ENCODE peak calls at places on chromosomes 6 and 20, in four cellular contexts. One of them, this sample, is unnamed.

GRCh38 chr20:4082406-4083102 is 67.2 kb upstream of the RNF24 start:
- DNase-seq in mammary epithelial cell: peak; percentile 79
- DNase-seq in IMR-90: peak; percentile 82
- DNase-seq in activated T-cell treated with anti-CD3 and anti-CD28 coated beads, Interleukin-2, amount 50 U/mL, for 72 hours: peak; percentile 16
- DNase-seq in this sample: peak; percentile 64

GRCh38 chr6:82396964-82397761 is 33.5 kb downstream of the TPBG start:
- DNase-seq in mammary epithelial cell: peak; percentile 96
- DNase-seq in IMR-90: peak; percentile 98
- DNase-seq in activated T-cell treated with anti-CD3 and anti-CD28 coated beads, Interleukin-2, amount 50 U/mL, for 72 hours: no peak
- DNase-seq in this sample: no peak

GRCh38 chr6:129817821-129818220 is 43.3 kb downstream of the TMEM244 start:
- DNase-seq in activated T-cell treated with anti-CD3 and anti-CD28 coated beads, Interleukin-2, amount 50 U/mL, for 72 hours: no peak
- DNase-seq in mammary epithelial cell: no peak
- DNase-seq in IMR-90: no peak
- DNase-seq in this sample: no peak

GRCh38 chr6:22147983-22148797 is 148.6 kb downstream of the PRL start:
- DNase-seq in IMR-90: peak; percentile 92
- DNase-seq in activated T-cell treated with anti-CD3 and anti-CD28 coated beads, Interleukin-2, amount 50 U/mL, for 72 hours: no peak
- DNase-seq in mammary epithelial cell: peak; percentile 56
- DNase-seq in this sample: no peak

GRCh38 chr6:9136141-9136865 is 701.0 kb upstream of the SLC35B3 start:
- DNase-seq in mammary epithelial cell: no peak
- DNase-seq in activated T-cell treated with anti-CD3 and anti-CD28 coated beads, Interleukin-2, amount 50 U/mL, for 72 hours: no peak
- DNase-seq in IMR-90: peak; percentile 41
- DNase-seq in this sample: no peak

GRCh38 chr6:44576132-44576601 is 188.7 kb downstream of the CDC5L start:
- DNase-seq in activated T-cell treated with anti-CD3 and anti-CD28 coated beads, Interleukin-2, amount 50 U/mL, for 72 hours: no peak
- DNase-seq in IMR-90: peak; percentile 41
- DNase-seq in mammary epithelial cell: peak; percentile 8
- DNase-seq in this sample: no peak

GRCh38 chr6:57305112-57305511 is 12.3 kb upstream of the PRIM2 start:
- DNase-seq in mammary epithelial cell: no peak
- DNase-seq in activated T-cell treated with anti-CD3 and anti-CD28 coated beads, Interleukin-2, amount 50 U/mL, for 72 hours: no peak
- DNase-seq in IMR-90: no peak
- DNase-seq in this sample: no peak

GRCh38 chr6:151436814-151437213 is 15.1 kb downstream of the RMND1 start:
- DNase-seq in mammary epithelial cell: no peak
- DNase-seq in IMR-90: peak; percentile 48
- DNase-seq in activated T-cell treated with anti-CD3 and anti-CD28 coated beads, Interleukin-2, amount 50 U/mL, for 72 hours: no peak
- DNase-seq in this sample: no peak

GRCh38 chr6:15090145-15090579 is 155.7 kb upstream of the JARID2 start:
- DNase-seq in activated T-cell treated with anti-CD3 and anti-CD28 coated beads, Interleukin-2, amount 50 U/mL, for 72 hours: no peak
- DNase-seq in mammary epithelial cell: no peak
- DNase-seq in IMR-90: no peak
- DNase-seq in this sample: no peak

GRCh38 chr6:24910331-24910849 is 25.4 kb downstream of the RIPOR2 start:
- DNase-seq in activated T-cell treated with anti-CD3 and anti-CD28 coated beads, Interleukin-2, amount 50 U/mL, for 72 hours: peak; percentile 52
- DNase-seq in mammary epithelial cell: peak; percentile 16
- DNase-seq in IMR-90: no peak
- DNase-seq in this sample: no peak

GRCh38 chr6:113930183-113930582 is 40.8 kb downstream of the HDAC2 start:
- DNase-seq in activated T-cell treated with anti-CD3 and anti-CD28 coated beads, Interleukin-2, amount 50 U/mL, for 72 hours: no peak
- DNase-seq in IMR-90: no peak
- DNase-seq in mammary epithelial cell: no peak
- DNase-seq in this sample: no peak

GRCh38 chr6:110708295-110708965 is 106.8 kb downstream of the CDK19 start:
- DNase-seq in IMR-90: peak; percentile 65
- DNase-seq in mammary epithelial cell: no peak
- DNase-seq in activated T-cell treated with anti-CD3 and anti-CD28 coated beads, Interleukin-2, amount 50 U/mL, for 72 hours: no peak
- DNase-seq in this sample: no peak

GRCh38 chr6:44176130-44176934 is 17.7 kb downstream of the CAPN11 start:
- DNase-seq in mammary epithelial cell: no peak
- DNase-seq in IMR-90: no peak
- DNase-seq in activated T-cell treated with anti-CD3 and anti-CD28 coated beads, Interleukin-2, amount 50 U/mL, for 72 hours: no peak
- DNase-seq in this sample: no peak

GRCh38 chr6:148780918-148781436 is 34.1 kb downstream of the UST start:
- DNase-seq in IMR-90: no peak
- DNase-seq in mammary epithelial cell: no peak
- DNase-seq in activated T-cell treated with anti-CD3 and anti-CD28 coated beads, Interleukin-2, amount 50 U/mL, for 72 hours: peak; percentile 12
- DNase-seq in this sample: no peak

GRCh38 chr6:2964793-2965503 is 6.4 kb downstream of the SERPINB6 start:
- DNase-seq in IMR-90: no peak
- DNase-seq in activated T-cell treated with anti-CD3 and anti-CD28 coated beads, Interleukin-2, amount 50 U/mL, for 72 hours: no peak
- DNase-seq in mammary epithelial cell: no peak
- DNase-seq in this sample: no peak

GRCh38 chr6:43838276-43839036 is 68.4 kb downstream of the VEGFA start:
- DNase-seq in mammary epithelial cell: peak; percentile 20
- DNase-seq in IMR-90: peak; percentile 81
- DNase-seq in activated T-cell treated with anti-CD3 and anti-CD28 coated beads, Interleukin-2, amount 50 U/mL, for 72 hours: no peak
- DNase-seq in this sample: peak; percentile 61

GRCh38 chr20:15740046-15740775 is 833.0 kb downstream of the KIF16B start:
- DNase-seq in mammary epithelial cell: peak; percentile 37
- DNase-seq in activated T-cell treated with anti-CD3 and anti-CD28 coated beads, Interleukin-2, amount 50 U/mL, for 72 hours: no peak
- DNase-seq in IMR-90: no peak
- DNase-seq in this sample: no peak

GRCh38 chr6:14396826-14397517 is 279.4 kb downstream of the CD83 start:
- DNase-seq in mammary epithelial cell: no peak
- DNase-seq in IMR-90: peak; percentile 86
- DNase-seq in activated T-cell treated with anti-CD3 and anti-CD28 coated beads, Interleukin-2, amount 50 U/mL, for 72 hours: no peak
- DNase-seq in this sample: peak; percentile 25

GRCh38 chr6:127384007-127384406 is 40.6 kb upstream of the ECHDC1 start:
- DNase-seq in IMR-90: peak; percentile 41
- DNase-seq in mammary epithelial cell: no peak
- DNase-seq in activated T-cell treated with anti-CD3 and anti-CD28 coated beads, Interleukin-2, amount 50 U/mL, for 72 hours: no peak
- DNase-seq in this sample: no peak

GRCh38 chr6:149454405-149454848 is 30.4 kb downstream of the ZC3H12D start:
- DNase-seq in mammary epithelial cell: peak; percentile 61
- DNase-seq in IMR-90: peak; percentile 84
- DNase-seq in activated T-cell treated with anti-CD3 and anti-CD28 coated beads, Interleukin-2, amount 50 U/mL, for 72 hours: no peak
- DNase-seq in this sample: peak; percentile 99

GRCh38 chr6:3341467-3341866 is 82.7 kb downstream of the PSMG4 start:
- DNase-seq in mammary epithelial cell: no peak
- DNase-seq in activated T-cell treated with anti-CD3 and anti-CD28 coated beads, Interleukin-2, amount 50 U/mL, for 72 hours: no peak
- DNase-seq in IMR-90: peak; percentile 83
- DNase-seq in this sample: no peak

GRCh38 chr6:44681782-44682181 is 294.3 kb downstream of the CDC5L start:
- DNase-seq in activated T-cell treated with anti-CD3 and anti-CD28 coated beads, Interleukin-2, amount 50 U/mL, for 72 hours: no peak
- DNase-seq in mammary epithelial cell: no peak
- DNase-seq in IMR-90: no peak
- DNase-seq in this sample: no peak

GRCh38 chr20:4006640-4007039 is 8.7 kb downstream of the RNF24 start:
- DNase-seq in mammary epithelial cell: no peak
- DNase-seq in IMR-90: no peak
- DNase-seq in activated T-cell treated with anti-CD3 and anti-CD28 coated beads, Interleukin-2, amount 50 U/mL, for 72 hours: no peak
- DNase-seq in this sample: peak; percentile 89

GRCh38 chr20:10369723-10370090 is 64.3 kb downstream of the MKKS start:
- DNase-seq in activated T-cell treated with anti-CD3 and anti-CD28 coated beads, Interleukin-2, amount 50 U/mL, for 72 hours: no peak
- DNase-seq in mammary epithelial cell: no peak
- DNase-seq in IMR-90: peak; percentile 37
- DNase-seq in this sample: no peak

GRCh38 chr6:149860834-149861602 is 3.1 kb downstream of the LRP11 start:
- DNase-seq in activated T-cell treated with anti-CD3 and anti-CD28 coated beads, Interleukin-2, amount 50 U/mL, for 72 hours: no peak
- DNase-seq in mammary epithelial cell: no peak
- DNase-seq in IMR-90: no peak
- DNase-seq in this sample: no peak

GRCh38 chr6:110746680-110747079 is 68.6 kb downstream of the CDK19 start:
- DNase-seq in activated T-cell treated with anti-CD3 and anti-CD28 coated beads, Interleukin-2, amount 50 U/mL, for 72 hours: no peak
- DNase-seq in IMR-90: no peak
- DNase-seq in mammary epithelial cell: no peak
- DNase-seq in this sample: no peak

GRCh38 chr6:157715766-157716171 is 107.3 kb upstream of the SNX9 start:
- DNase-seq in IMR-90: peak; percentile 95
- DNase-seq in activated T-cell treated with anti-CD3 and anti-CD28 coated beads, Interleukin-2, amount 50 U/mL, for 72 hours: no peak
- DNase-seq in mammary epithelial cell: peak; percentile 46
- DNase-seq in this sample: peak; percentile 54

GRCh38 chr6:107185570-107185969 is 70.3 kb upstream of the BEND3 start:
- DNase-seq in IMR-90: peak; percentile 11
- DNase-seq in mammary epithelial cell: peak; percentile 34
- DNase-seq in activated T-cell treated with anti-CD3 and anti-CD28 coated beads, Interleukin-2, amount 50 U/mL, for 72 hours: no peak
- DNase-seq in this sample: no peak

GRCh38 chr6:113596907-113597583 is 260.1 kb upstream of the MARCKS start:
- DNase-seq in activated T-cell treated with anti-CD3 and anti-CD28 coated beads, Interleukin-2, amount 50 U/mL, for 72 hours: no peak
- DNase-seq in IMR-90: peak; percentile 63
- DNase-seq in mammary epithelial cell: no peak
- DNase-seq in this sample: no peak

GRCh38 chr6:6701864-6702263 is 113.3 kb downstream of the LY86 start:
- DNase-seq in activated T-cell treated with anti-CD3 and anti-CD28 coated beads, Interleukin-2, amount 50 U/mL, for 72 hours: no peak
- DNase-seq in IMR-90: no peak
- DNase-seq in mammary epithelial cell: no peak
- DNase-seq in this sample: no peak

GRCh38 chr20:5996765-5997164 is 46.3 kb downstream of the MCM8 start:
- DNase-seq in IMR-90: no peak
- DNase-seq in mammary epithelial cell: no peak
- DNase-seq in activated T-cell treated with anti-CD3 and anti-CD28 coated beads, Interleukin-2, amount 50 U/mL, for 72 hours: peak; percentile 56
- DNase-seq in this sample: no peak

GRCh38 chr6:110882824-110883554 is 8.4 kb downstream of the AMD1 start:
- DNase-seq in activated T-cell treated with anti-CD3 and anti-CD28 coated beads, Interleukin-2, amount 50 U/mL, for 72 hours: no peak
- DNase-seq in mammary epithelial cell: no peak
- DNase-seq in IMR-90: no peak
- DNase-seq in this sample: no peak

GRCh38 chr6:43702522-43703440 is 15.2 kb upstream of the MRPS18A start:
- DNase-seq in activated T-cell treated with anti-CD3 and anti-CD28 coated beads, Interleukin-2, amount 50 U/mL, for 72 hours: peak; percentile 43
- DNase-seq in IMR-90: peak; percentile 83
- DNase-seq in mammary epithelial cell: peak; percentile 77
- DNase-seq in this sample: peak; percentile 74

GRCh38 chr6:129440691-129441090 is 269.3 kb downstream of the ARHGAP18 start:
- DNase-seq in IMR-90: peak; percentile 20
- DNase-seq in mammary epithelial cell: peak; percentile 19
- DNase-seq in activated T-cell treated with anti-CD3 and anti-CD28 coated beads, Interleukin-2, amount 50 U/mL, for 72 hours: no peak
- DNase-seq in this sample: no peak

GRCh38 chr6:17714879-17715860 is 8.4 kb upstream of the NUP153 start:
- DNase-seq in mammary epithelial cell: peak; percentile 82
- DNase-seq in IMR-90: peak; percentile 98
- DNase-seq in activated T-cell treated with anti-CD3 and anti-CD28 coated beads, Interleukin-2, amount 50 U/mL, for 72 hours: peak; percentile 54
- DNase-seq in this sample: no peak